ENCODE peak calls at places on chromosomes 1 and 21, in five cellular contexts. E, A, H, V and X are unnamed samples.

GRCh38 chr1:53643061-53643880 is 95.7 kb downstream of the GLIS1 start:
- DNase-seq in V (no peak), H (no peak), A (no peak), E (no peak), X (no peak)

GRCh38 chr1:68119445-68119844 is 69.0 kb upstream of the DIRAS3 start:
- DNase-seq in A (no peak), H (no peak), E (no peak), V (no peak), X (no peak)

GRCh38 chr1:30198805-30199403 is 524.5 kb downstream of the MATN1 start:
- DNase-seq in V (no peak), H (no peak), E (no peak), A (no peak), X (no peak)

GRCh38 chr1:85259866-85260345 is 444 bp upstream of the C1orf52 start:
- DNase-seq in A (no peak), V (peak), H (no peak), E (peak), X (no peak)

GRCh38 chr1:109548321-109549267 is at the start of gene GNAI3:
- DNase-seq in V (peak), A (peak), H (peak), E (peak), X (peak)

GRCh38 chr1:206821493-206821892 is 43.9 kb upstream of the IL20 start:
- DNase-seq in V (no peak), A (no peak), H (no peak), E (no peak), X (no peak)

GRCh38 chr1:48105167-48105566 is 108.0 kb upstream of the TRABD2B start:
- DNase-seq in H (no peak), E (peak), A (no peak), V (no peak), X (no peak)

GRCh38 chr1:181117648-181118449 is 29.3 kb downstream of the IER5 start:
- DNase-seq in E (no peak), A (no peak), V (peak), H (no peak), X (no peak)

GRCh38 chr21:45749974-45750373 is 106.4 kb downstream of the PCBP3 start:
- DNase-seq in H (no peak), V (no peak), E (no peak), A (no peak), X (no peak)

GRCh38 chr1:193609592-193609991 is 423.2 kb upstream of the B3GALT2 start:
- DNase-seq in H (no peak), A (no peak), V (no peak), E (peak), X (no peak)

GRCh38 chr1:53376742-53377437 is 49.0 kb upstream of the LRP8 start:
- DNase-seq in V (no peak), H (no peak), E (no peak), A (no peak), X (no peak)

GRCh38 chr1:2322065-2322571 is 69.2 kb downstream of the MORN1 start:
- DNase-seq in E (peak), V (peak), H (no peak), A (no peak), X (no peak)

GRCh38 chr1:33000427-33001026 is 35.9 kb upstream of the RNF19B start:
- DNase-seq in H (no peak), A (no peak), V (no peak), E (no peak), X (no peak)

GRCh38 chr21:42974832-42975820 is 764 bp downstream of the PKNOX1 start:
- DNase-seq in V (peak), E (peak), H (peak), A (no peak), X (peak)

GRCh38 chr1:45718289-45718688 is 30.3 kb downstream of the TMEM69 start:
- DNase-seq in E (no peak), V (no peak), H (no peak), A (no peak), X (no peak)

GRCh38 chr21:19874521-19874920 is 1123.7 kb upstream of the NCAM2 start:
- DNase-seq in H (no peak), A (no peak), E (no peak), V (no peak), X (no peak)

DNA sequence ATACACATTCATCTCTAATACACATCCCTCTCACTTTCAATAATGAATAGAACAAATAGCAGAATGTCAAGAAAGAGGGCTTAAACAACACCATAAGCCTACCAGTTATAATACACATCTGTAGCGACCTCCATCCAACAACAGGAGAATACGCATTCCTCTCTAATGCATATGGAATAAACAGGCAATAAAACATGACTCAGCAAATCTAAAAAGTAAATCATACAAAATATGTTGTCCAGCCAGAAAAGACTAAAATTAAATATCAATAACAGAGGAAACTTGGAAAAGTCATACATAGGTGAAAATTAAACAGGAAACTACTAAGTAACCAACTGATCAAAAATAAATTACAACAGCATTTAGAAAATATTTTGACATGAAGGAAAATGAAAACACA is 1127.5 kb upstream of the NCAM2 start:
- DNase-seq in V (no peak), H (no peak), A (no peak), E (no peak), X (no peak)
- TF ChIP-seq CTCF in V (no peak), H (no peak), A (no peak), E (no peak), X (no peak)

GRCh38 chr1:209885403-209886218 is 52.4 kb upstream of the SYT14 start:
- DNase-seq in H (no peak), E (no peak), A (no peak), V (no peak), X (no peak)

GRCh38 chr1:209883341-209883971 is 54.6 kb upstream of the SYT14 start:
- DNase-seq in A (no peak), E (peak), H (no peak), V (peak), X (no peak)

GRCh38 chr1:209884249-209884648 is 53.8 kb upstream of the SYT14 start:
- DNase-seq in E (peak), V (peak), H (no peak), A (no peak), X (no peak)

GRCh38 chr1:209884665-209885117 is 53.3 kb upstream of the SYT14 start:
- DNase-seq in H (no peak), A (no peak), V (peak), E (peak), X (no peak)

GRCh38 chr1:209886219-209886536 is 51.8 kb upstream of the SYT14 start:
- DNase-seq in V (no peak), A (no peak), E (no peak), H (no peak), X (no peak)
- TF ChIP-seq CTCF in V (no peak), A (no peak), E (peak), H (no peak), X (no peak)

GRCh38 chr1:220892997-220893700 is 13.9 kb downstream of the HLX start:
- DNase-seq in V (no peak), A (no peak), H (no peak), E (no peak), X (no peak)

GRCh38 chr1:220895412-220895946 is 16.2 kb downstream of the HLX start:
- DNase-seq in V (no peak), A (no peak), E (no peak), H (no peak), X (no peak)

GRCh38 chr1:220894924-220895256 is 15.6 kb downstream of the HLX start:
- DNase-seq in V (no peak), A (no peak), E (no peak), H (no peak), X (peak)

GRCh38 chr1:220893701-220894024 is 14.4 kb downstream of the HLX start:
- DNase-seq in E (no peak), A (no peak), H (no peak), V (no peak), X (peak)

DNA sequence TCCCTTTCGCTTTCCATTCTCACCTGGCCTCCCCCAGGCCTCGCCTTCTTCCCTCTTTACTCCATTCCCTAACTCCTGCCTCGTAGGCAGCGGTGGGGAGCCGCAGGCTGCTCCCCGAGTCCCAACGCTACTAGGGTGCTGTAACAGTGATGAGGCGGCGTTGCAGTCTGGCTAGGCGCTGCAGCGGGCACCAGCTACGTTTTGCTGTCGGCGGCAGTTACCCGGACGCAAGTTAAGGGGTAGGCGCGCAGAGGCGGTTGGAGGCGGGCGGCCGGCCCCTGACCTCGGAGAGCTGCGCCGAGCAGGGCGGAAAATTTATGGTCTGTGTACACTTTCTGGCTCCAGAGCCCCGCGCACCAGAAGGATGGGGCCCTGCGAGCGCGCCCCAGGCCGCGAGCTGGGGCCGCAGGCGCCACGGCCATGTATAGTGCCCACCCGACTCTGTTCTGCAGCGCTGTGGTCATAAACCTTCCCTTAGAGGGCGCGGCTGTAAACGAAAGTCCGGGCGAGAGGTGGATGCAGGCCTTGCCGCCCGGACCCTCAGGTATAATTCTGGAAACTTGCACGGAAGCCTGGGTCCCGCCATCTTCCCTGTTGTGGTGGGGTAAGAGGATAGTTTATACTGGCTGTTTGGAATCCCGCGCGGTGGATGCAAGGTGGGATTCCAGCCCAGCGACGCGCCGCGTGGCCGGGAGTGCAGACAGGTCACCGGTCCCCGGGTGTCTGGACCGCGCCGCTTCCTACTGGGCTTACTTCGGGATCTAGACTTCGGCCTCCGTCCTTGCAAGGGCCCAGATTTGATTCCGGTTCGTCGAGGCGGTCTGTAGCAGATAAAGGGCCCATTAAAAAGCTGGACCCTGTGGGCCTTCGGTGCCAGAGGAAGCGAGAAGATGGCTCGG is 15.0 kb downstream of the HLX start:
- DNase-seq in A (no peak), V (no peak), E (no peak), H (no peak), X (peak)
- TF ChIP-seq CTCF in A (no peak), V (no peak), E (no peak), H (no peak), X (no peak)

GRCh38 chr1:1114431-1114830 is 1.5 kb downstream of the C1orf159 start:
- DNase-seq in E (no peak), H (no peak), V (no peak), A (no peak), X (no peak)

GRCh38 chr1:1115136-1115829 is 606 bp downstream of the C1orf159 start:
- DNase-seq in A (no peak), H (no peak), V (no peak), E (no peak), X (no peak)

GRCh38 chr1:1117469-1117831 is 1.6 kb upstream of the C1orf159 start:
- DNase-seq in A (no peak), E (no peak), H (no peak), V (no peak), X (no peak)

GRCh38 chr1:1116701-1117468 is 996 bp upstream of the C1orf159 start:
- DNase-seq in E (no peak), H (no peak), A (no peak), V (no peak), X (no peak)

GRCh38 chr1:1115830-1116700 is at the start of gene C1orf159:
- DNase-seq in A (peak), H (peak), V (peak), E (peak), X (peak)
- TF ChIP-seq CTCF in A (peak), H (no peak), V (no peak), E (no peak), X (no peak)

DNA sequence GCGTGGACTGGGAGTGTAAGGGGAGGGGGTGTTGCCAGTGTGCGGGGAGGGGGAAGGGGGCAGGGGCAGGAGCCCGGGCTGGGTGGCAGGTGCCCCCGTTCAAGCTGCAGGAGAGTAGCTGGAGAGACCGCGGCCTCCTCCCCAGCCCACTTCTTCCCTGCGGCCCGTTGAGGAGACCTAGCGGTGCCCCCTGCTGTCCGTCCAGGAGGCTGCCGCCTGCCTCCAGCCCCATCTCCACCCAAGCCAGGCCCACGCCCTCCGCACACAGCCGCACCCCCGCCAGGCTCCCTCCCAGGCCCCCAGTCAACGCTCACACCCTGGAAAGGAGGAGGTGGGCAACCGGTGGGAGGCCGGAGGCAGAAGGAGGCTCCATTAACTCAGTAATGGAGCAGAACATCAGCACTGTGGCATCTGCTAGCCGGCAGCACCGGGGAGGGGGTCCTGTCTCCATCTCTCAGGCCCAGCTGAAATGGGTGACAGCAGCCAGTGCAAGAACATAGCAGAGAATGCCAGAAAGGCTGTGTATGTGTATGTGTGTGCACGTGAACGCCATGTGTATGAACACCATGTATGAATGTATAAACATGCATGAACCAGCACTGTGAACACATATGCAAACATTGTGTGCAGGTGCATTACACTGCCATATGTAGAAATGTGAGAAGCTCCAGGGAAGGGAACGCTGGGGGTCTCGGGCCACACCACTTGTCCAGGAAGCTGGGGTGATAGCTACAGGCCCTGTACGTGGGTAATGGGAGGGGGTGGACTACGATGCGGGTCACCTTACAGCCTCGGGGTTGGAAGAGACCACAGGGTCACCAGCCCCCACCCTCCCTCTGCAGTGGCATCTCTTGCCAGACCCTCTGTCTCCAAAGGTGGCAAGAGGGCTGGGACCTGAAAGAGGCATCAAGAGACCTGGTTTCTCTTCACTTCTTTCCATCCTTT is 84.6 kb downstream of the SYT2 start:
- DNase-seq in H (peak), A (peak), V (peak), E (peak), X (peak)
- TF ChIP-seq CTCF in H (peak), A (peak), V (peak), E (peak), X (peak)

GRCh38 chr1:158943059-158943458 is 11.7 kb downstream of the PYHIN1 start:
- DNase-seq in A (no peak), H (no peak), E (no peak), V (no peak), X (no peak)

GRCh38 chr1:158942490-158942889 is 11.1 kb downstream of the PYHIN1 start:
- DNase-seq in V (no peak), H (no peak), A (no peak), E (no peak), X (no peak)

GRCh38 chr1:158939180-158939579 is 7.8 kb downstream of the PYHIN1 start:
- DNase-seq in E (no peak), H (no peak), A (no peak), V (no peak), X (no peak)

GRCh38 chr1:158941317-158941716 is 10.0 kb downstream of the PYHIN1 start:
- DNase-seq in V (no peak), H (peak), A (no peak), E (no peak), X (no peak)

GRCh38 chr1:158945061-158945460 is 13.7 kb downstream of the PYHIN1 start:
- DNase-seq in H (no peak), E (no peak), A (no peak), V (no peak), X (no peak)
- TF ChIP-seq CTCF in H (peak), E (no peak), A (no peak), V (no peak), X (no peak)

DNA sequence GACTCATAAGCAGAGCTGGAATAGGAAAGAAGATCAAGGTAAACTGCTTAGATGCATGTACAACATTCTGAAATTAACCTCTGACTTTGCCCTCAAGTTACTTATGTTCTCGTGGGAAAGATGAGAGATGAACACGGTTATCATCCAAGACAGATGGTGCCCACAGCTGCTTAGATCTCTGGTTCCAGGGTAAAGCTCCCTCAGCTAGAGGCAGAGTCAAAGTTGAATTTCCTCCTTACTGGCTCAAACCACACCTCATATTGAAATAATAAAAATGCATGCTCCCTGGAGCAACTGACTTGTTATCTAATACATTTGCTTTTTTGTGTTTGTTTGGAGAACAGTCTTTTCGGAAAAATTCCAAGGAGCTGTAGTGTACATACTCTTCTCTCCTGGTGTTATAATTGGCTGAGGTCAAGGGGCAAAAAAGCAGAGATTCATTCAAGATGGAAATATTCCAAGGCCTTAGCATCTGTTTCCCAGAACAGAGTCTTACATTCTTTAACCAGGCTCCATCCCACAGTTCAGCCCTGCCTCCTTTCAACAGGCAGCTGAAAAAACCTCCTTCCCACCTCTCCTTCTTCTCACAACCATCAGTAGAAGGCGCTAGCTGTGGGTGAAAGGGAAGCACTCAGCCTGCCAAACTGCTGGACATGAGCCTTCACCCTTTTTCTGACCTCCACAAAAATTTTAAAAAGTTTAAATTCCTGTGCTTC is 43.6 kb upstream of the FMO2 start:
- DNase-seq in A (no peak), H (no peak), E (peak), V (peak), X (no peak)
- TF ChIP-seq CTCF in A (no peak), H (no peak), E (peak), V (peak), X (no peak)

DNA sequence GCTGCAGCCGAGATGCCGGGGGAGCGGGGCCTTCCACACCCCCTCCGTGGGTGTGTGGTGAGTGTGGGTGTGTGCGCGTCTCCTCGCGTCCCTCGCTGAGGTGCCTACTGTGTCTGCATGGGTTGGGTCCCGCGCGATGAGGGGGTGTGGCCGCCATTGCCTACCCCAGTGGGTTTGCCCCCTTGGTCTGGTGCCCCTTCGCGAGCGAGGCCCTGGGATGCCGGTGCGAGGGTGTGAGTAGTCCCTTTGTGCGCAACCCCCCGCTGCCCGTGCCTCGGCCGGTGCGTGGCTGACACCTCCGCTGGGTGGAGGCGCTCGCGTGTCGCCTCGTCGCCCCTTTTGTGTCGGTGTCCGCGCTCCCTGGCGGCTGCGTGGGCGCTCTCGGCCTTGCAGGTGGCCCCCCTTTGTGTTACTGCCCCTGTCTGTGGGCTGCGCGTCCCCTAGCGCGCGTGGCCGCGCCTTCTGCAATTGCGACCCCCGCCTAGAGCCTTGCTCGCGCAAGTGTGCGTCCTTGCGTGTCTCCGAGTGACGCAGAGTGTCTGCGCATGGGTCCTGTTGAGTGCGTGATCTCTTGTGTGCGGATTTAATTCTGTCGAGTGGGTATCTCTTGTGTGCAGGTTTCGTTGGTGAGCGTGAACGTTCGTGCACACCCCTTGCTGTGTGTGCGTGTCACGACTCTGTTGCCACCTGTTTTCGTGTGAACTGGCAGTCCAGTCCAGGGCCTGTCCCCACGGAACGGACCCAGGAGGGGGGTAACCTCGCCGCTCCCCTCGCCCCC is 552 bp downstream of the TTC3 start:
- DNase-seq in H (peak), A (peak), V (peak), E (peak), X (peak)
- TF ChIP-seq CTCF in H (peak), A (no peak), V (no peak), E (no peak), X (peak)